ENCODE peak calls at places on chromosomes 11 and 22, in five cellular contexts. L, A, C, X and U are unnamed samples.

GRCh38 chr11:70246196-70246595 is 24.3 kb upstream of the PPFIA1 start:
- DNase-seq in X (no peak), C (no peak), A (no peak), L (no peak), U (no peak)

GRCh38 chr11:116853461-116854073 is 16.1 kb upstream of the APOA1 start:
- DNase-seq in X (no peak), C (no peak), L (peak; percentile 12), A (no peak), U (peak; percentile 62)

GRCh38 chr11:2794419-2794795 is 91.2 kb downstream of the CDKN1C start:
- DNase-seq in C (peak; percentile 70), L (no peak), X (peak; percentile 52), A (no peak), U (no peak)

GRCh38 chr11:3855808-3856491 is 486 bp downstream of the STIM1 start:
- DNase-seq in X (peak; percentile 87), L (no peak), A (peak; percentile 66), C (peak; percentile 85), U (no peak)

GRCh38 chr11:93585758-93586157 is 42.6 kb upstream of the SMCO4 start:
- DNase-seq in A (no peak), C (no peak), X (no peak), L (no peak), U (no peak)

GRCh38 chr11:2522636-2523255 is 77.9 kb downstream of the KCNQ1 start:
- DNase-seq in L (no peak), X (no peak), A (no peak), C (peak; percentile 43), U (no peak)

GRCh38 chr11:19232910-19233503 is 7.7 kb downstream of the E2F8 start:
- DNase-seq in A (no peak), L (no peak), X (no peak), C (no peak), U (no peak)

GRCh38 chr11:12517741-12518140 is 140.4 kb downstream of the PARVA start:
- DNase-seq in L (no peak), C (no peak), A (no peak), X (no peak), U (no peak)

GRCh38 chr11:86064236-86064803 is 4.6 kb downstream of the PICALM start:
- DNase-seq in C (no peak), X (no peak), A (no peak), L (no peak), U (no peak)

GRCh38 chr11:59173080-59173963 is 1.4 kb downstream of the DTX4 start:
- DNase-seq in A (peak; percentile 68), C (peak; percentile 79), X (peak; percentile 78), L (no peak), U (no peak)

GRCh38 chr22:37062366-37062655 is 10.8 kb downstream of the KCTD17 start:
- DNase-seq in A (no peak), X (no peak), L (no peak), C (no peak), U (no peak)

GRCh38 chr11:88250566-88251080 is 75.4 kb upstream of the RAB38 start:
- DNase-seq in A (peak; percentile 92), X (no peak), C (no peak), L (no peak), U (peak; percentile 70)

GRCh38 chr22:17707526-17707925 is 66.7 kb downstream of the BID start:
- DNase-seq in A (no peak), L (no peak), X (no peak), C (no peak), U (no peak)

GRCh38 chr11:94020777-94021615 is at the start of gene HEPHL1:
- DNase-seq in L (no peak), C (no peak), X (no peak), A (no peak), U (no peak)

GRCh38 chr22:50009251-50009650 is 3.3 kb downstream of the IL17REL start:
- DNase-seq in C (peak; percentile 66), X (peak; percentile 60), A (no peak), L (no peak), U (no peak)

GRCh38 chr11:74319139-74319538 is 7.7 kb upstream of the P4HA3 start:
- DNase-seq in X (no peak), A (no peak), C (no peak), L (no peak), U (no peak)

GRCh38 chr22:23218867-23219251 is 38.5 kb downstream of the BCR start:
- DNase-seq in A (peak; percentile 88), C (no peak), L (no peak), X (peak; percentile 90), U (no peak)

GRCh38 chr11:72625746-72626636 is 48.2 kb downstream of the PDE2A start:
- DNase-seq in L (no peak), C (no peak), A (no peak), X (peak; percentile 72), U (no peak)

GRCh38 chr11:100980156-100980555 is 149.5 kb downstream of the PGR start:
- DNase-seq in X (no peak), C (no peak), L (no peak), A (peak; percentile 76), U (peak; percentile 23)

GRCh38 chr22:27405672-27406388 is 395.7 kb downstream of the MN1 start:
- DNase-seq in L (no peak), C (peak; percentile 86), A (no peak), X (peak; percentile 74), U (no peak)

GRCh38 chr11:118699508-118700220 is 20.2 kb upstream of the TREH start:
- DNase-seq in X (no peak), C (peak; percentile 64), A (no peak), L (no peak), U (no peak)

GRCh38 chr11:73227571-73228211 is 9.6 kb downstream of the P2RY2 start:
- DNase-seq in X (peak; percentile 89), A (peak; percentile 82), C (peak; percentile 55), L (no peak), U (peak; percentile 33)

GRCh38 chr11:1837171-1838076 is 1.4 kb upstream of the TNNI2 start:
- DNase-seq in A (peak; percentile 56), X (peak; percentile 83), C (peak; percentile 90), L (peak; percentile 69), U (peak; percentile 39)

GRCh38 chr11:75237050-75237449 is 3.5 kb upstream of the TPBGL start:
- DNase-seq in C (no peak), L (no peak), A (no peak), X (no peak), U (no peak)

GRCh38 chr22:23383491-23384450 is 196.3 kb downstream of the IGLL1 start:
- DNase-seq in L (no peak), A (peak; percentile 64), C (peak; percentile 73), X (peak; percentile 66), U (peak; percentile 82)

GRCh38 chr11:267491-267994 is 10.7 kb upstream of the NLRP6 start:
- DNase-seq in L (no peak), C (no peak), X (peak; percentile 85), A (peak; percentile 48), U (no peak)

GRCh38 chr22:19503869-19504268 is 20.3 kb downstream of the CLDN5 start:
- DNase-seq in X (peak; percentile 51), L (no peak), C (no peak), A (no peak), U (no peak)